ENCODE peak calls at places on chromosomes 11 and 22, in four cellular contexts. T is HepG2, R is K562, X is H1. G is an unnamed sample.

GRCh38 chr11:6894097-6894496 is 1.8 kb upstream of the OR2D2 start:
- DNase-seq in T (no peak), R (no peak), X (no peak), G (no peak)

GRCh38 chr11:126305699-126306098 is 1.8 kb downstream of the DCPS start:
- DNase-seq in T (no peak), R (no peak), X (no peak), G (no peak)

GRCh38 chr11:133302056-133302455 is 230.2 kb downstream of the OPCML start:
- DNase-seq in T (no peak), R (no peak), X (no peak), G (no peak)

GRCh38 chr22:46262449-46263207 is 515 bp downstream of the PKDREJ start:
- DNase-seq in T (no peak), R (no peak), X (peak; percentile 90), G (peak; percentile 80)

GRCh38 chr11:2798951-2799761 is 86.4 kb downstream of the CDKN1C start:
- DNase-seq in T (peak; percentile 21), R (no peak), X (peak; percentile 39), G (no peak)

GRCh38 chr11:75924966-75925784 is 110.2 kb downstream of the UVRAG start:
- DNase-seq in T (no peak), R (no peak), X (no peak), G (no peak)

GRCh38 chr11:762421-763072 is 14.7 kb downstream of the GATD1 start:
- DNase-seq in T (no peak), R (peak; percentile 36), X (no peak), G (no peak)

GRCh38 chr11:126121316-126121715 is 58.6 kb upstream of the CDON start:
- DNase-seq in T (no peak), R (no peak), X (no peak), G (no peak)

GRCh38 chr11:65224939-65225283 is 36.9 kb upstream of the POLA2 start:
- DNase-seq in T (no peak), R (peak; percentile 40), X (no peak), G (no peak)

GRCh38 chr11:44622190-44622650 is 56.8 kb downstream of the CD82 start:
- DNase-seq in T (no peak), R (no peak), X (peak; percentile 38), G (no peak)

GRCh38 chr11:44623716-44624491 is 58.4 kb downstream of the CD82 start:
- DNase-seq in T (no peak), R (no peak), X (peak; percentile 42), G (no peak)

GRCh38 chr11:44624761-44625221 is 59.3 kb downstream of the CD82 start:
- DNase-seq in T (no peak), R (no peak), X (peak; percentile 38), G (no peak)

GRCh38 chr11:44622721-44623258 is 57.3 kb downstream of the CD82 start:
- DNase-seq in T (no peak), R (no peak), X (peak; percentile 34), G (no peak)

GRCh38 chr11:44623321-44623715 is 57.9 kb downstream of the CD82 start:
- DNase-seq in T (no peak), R (no peak), X (no peak), G (no peak)
- TF ChIP-seq ATF3 in T (no peak), R (no peak), X (no peak), G (no peak)

DNA sequence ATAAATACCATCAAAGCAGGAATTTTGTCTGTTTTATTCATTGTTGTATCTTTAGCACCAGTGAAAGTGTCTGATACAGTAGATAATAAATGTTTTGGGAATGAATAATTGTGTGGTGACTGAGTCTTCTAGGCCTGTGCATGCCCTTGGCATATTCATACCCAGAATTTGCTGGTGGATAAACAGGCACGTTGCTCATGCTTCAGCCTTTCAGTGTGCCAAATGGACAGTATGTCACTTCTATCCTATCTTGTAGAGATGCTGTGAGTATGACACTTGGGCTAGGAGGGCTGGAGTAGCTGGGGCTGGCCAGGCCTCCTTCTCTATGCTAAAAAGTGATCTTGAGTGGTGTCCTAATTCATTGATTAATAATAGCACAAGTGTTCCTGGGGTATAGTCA is 287.3 kb upstream of the DDI1 start:
- DNase-seq in T (no peak), R (no peak), X (no peak), G (no peak)
- TF ChIP-seq ATF2 in T (no peak), R (no peak), X (no peak), G (no peak)

DNA sequence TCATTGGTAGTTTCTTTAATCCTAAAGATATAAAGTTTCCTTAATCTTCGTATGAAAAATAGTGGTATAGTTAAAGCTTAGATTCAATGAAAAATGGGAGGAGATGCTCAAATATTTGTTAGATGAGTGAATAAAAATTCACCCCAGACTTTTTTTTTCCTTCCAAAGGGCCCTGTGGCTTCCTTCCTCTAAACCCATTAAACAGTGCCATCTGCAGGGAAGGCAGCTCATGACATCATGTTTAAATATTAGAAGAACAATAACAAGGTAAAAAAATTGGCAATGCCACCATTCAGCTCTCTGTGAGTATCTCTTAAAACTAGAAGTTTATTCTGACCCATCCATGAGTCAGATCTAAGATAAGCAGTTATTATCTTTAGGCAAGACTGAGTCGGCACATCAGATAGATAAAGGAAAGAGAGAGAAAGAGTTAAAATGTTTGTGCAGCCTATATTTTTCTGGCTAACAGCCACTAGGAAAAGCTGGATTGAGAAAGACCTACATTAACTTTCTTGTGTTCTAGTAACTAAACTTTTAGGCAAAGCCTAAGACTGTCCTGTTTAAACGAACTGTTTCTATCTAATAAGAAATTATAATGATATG is 19.1 kb upstream of the OOSP1 start:
- DNase-seq in T (peak; percentile 18), R (peak; percentile 37), X (peak; percentile 55), G (peak; percentile 35)
- TF ChIP-seq ATF3 in T (no peak), R (no peak), X (no peak), G (no peak)

DNA sequence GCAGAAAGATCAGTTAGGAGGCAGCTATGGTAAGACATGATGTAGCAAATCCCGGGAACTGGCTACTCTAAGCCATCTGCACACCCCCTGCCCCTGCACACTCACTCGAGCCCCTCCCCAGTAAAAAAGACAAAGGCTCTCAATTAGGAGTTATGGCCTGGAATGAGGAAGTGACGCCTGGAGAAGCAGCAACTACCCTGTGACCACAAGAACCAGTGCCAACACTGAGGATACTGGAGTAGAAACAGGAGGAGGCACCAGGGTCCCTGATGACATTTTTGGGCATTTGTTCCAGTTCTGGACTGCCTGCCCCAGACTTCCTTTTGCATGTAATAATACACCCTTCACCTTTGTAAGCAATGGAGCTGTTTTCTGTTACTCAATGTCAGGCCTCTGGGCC is 30.0 kb upstream of the HMGXB4 start:
- DNase-seq in T (no peak), R (no peak), X (peak; percentile 35), G (no peak)
- TF ChIP-seq ATF2 in T (no peak), R (no peak), X (no peak), G (no peak)